ENCODE peak calls at places on chromosomes 3 and 15, in four cellular contexts. V, H, D and K are unnamed samples. For H3K9me3, the result is how much of the 10 kb centered on the place peaks cover.

GRCh38 chr15:89647191-89647851 is 7.9 kb downstream of the KIF7 start:
- DNase-seq in V (peak), H (peak), D (peak), K (no peak)

GRCh38 chr15:69610858-69611257 is 158.2 kb downstream of the RPLP1 start:
- DNase-seq in V (no peak), H (no peak), D (no peak), K (no peak)

GRCh38 chr3:61521229-61521628 is 40.1 kb upstream of the PTPRG start:
- DNase-seq in V (no peak), H (no peak), D (no peak), K (peak)

GRCh38 chr3:23341147-23341838 is 138.2 kb downstream of the UBE2E2 start:
- DNase-seq in V (no peak), H (no peak), D (no peak), K (peak)

GRCh38 chr3:188174309-188175044 is 20.5 kb downstream of the LPP start:
- DNase-seq in V (no peak), H (no peak), D (no peak), K (no peak)

GRCh38 chr3:177427540-177427939 is 230.3 kb upstream of the TBL1XR1 start:
- DNase-seq in V (peak), H (no peak), D (no peak), K (no peak)

GRCh38 chr15:47719730-47720129 is 2.4 kb downstream of the SEMA6D start:
- DNase-seq in V (no peak), H (no peak), D (no peak), K (no peak)

GRCh38 chr15:69813881-69814280 is 283.8 kb downstream of the TLE3 start:
- DNase-seq in V (no peak), H (no peak), D (no peak), K (no peak)

GRCh38 chr15:77901251-77901881 is 176.1 kb downstream of the TBC1D2B start:
- DNase-seq in V (no peak), H (no peak), D (no peak), K (no peak)

GRCh38 chr15:27844018-27844666 is 255.0 kb downstream of the OCA2 start:
- DNase-seq in V (peak), H (no peak), D (no peak), K (no peak)

GRCh38 chr3:192597511-192597910 is 129.8 kb downstream of the FGF12 start:
- DNase-seq in V (no peak), H (no peak), D (no peak), K (no peak)

GRCh38 chr3:113153499-113154107 is 57.8 kb upstream of the BOC start:
- DNase-seq in V (no peak), H (no peak), D (no peak), K (peak)

GRCh38 chr3:143629726-143630125 is 218.5 kb downstream of the SLC9A9 start:
- DNase-seq in V (no peak), H (no peak), D (no peak), K (no peak)

GRCh38 chr3:24401090-24401810 is 93.4 kb downstream of the THRB start:
- DNase-seq in V (no peak), H (no peak), D (no peak), K (no peak)

GRCh38 chr3:128560768-128561167 is 67.8 kb upstream of the GATA2 start:
- DNase-seq in V (no peak), H (no peak), D (no peak), K (no peak)

GRCh38 chr3:24271228-24271627 is 223.4 kb downstream of the THRB start:
- DNase-seq in V (no peak), H (no peak), D (no peak), K (no peak)

GRCh38 chr3:138081371-138082084 is 33.9 kb downstream of the DZIP1L start:
- DNase-seq in V (peak), H (no peak), D (no peak), K (no peak)

GRCh38 chr3:177589921-177590336 is 392.6 kb upstream of the TBL1XR1 start:
- DNase-seq in V (peak), H (no peak), D (peak), K (no peak)

GRCh38 chr15:57312323-57313133 is 63.8 kb upstream of the CGNL1 start:
- DNase-seq in V (no peak), H (peak), D (no peak), K (no peak)

GRCh38 chr3:50806806-50807205 is 132.1 kb downstream of the DOCK3 start:
- DNase-seq in V (no peak), H (no peak), D (peak), K (no peak)

GRCh38 chr3:100710355-100711198 is 1.3 kb downstream of the TFG start:
- DNase-seq in V (peak), H (peak), D (peak), K (peak)

GRCh38 chr3:151866711-151867410 is 6.6 kb upstream of the SUCNR1 start:
- DNase-seq in V (no peak), H (no peak), D (no peak), K (no peak)
- H3K9me3 ChIP-seq in V (under half), H (under half), D (under half), K (under half)

DNA sequence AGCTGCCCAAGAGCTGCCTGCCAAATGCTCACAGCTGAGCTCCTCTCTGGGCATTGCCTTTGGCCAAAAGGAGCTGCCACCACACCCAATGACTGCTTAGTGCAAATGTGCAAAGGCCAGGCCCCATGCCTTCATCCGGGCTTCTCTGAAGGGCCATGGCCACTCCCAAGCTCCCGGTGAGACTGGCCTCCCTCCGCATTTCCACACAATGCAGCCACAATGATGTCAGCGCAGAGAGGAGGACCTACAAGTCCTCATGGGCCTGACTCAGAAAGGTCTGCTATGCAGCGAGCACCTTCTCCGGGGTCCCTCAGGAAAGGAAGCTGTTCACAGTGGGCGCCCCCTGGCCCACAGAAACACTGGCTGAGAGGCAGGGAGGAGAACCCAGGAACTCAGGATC is 12.7 kb downstream of the OXTR start:
- DNase-seq in V (peak), H (no peak), D (no peak), K (no peak)
- TF ChIP-seq ELK1 in V (no peak), H (no peak), D (no peak), K (no peak)

GRCh38 chr3:54600441-54601204 is 327.2 kb downstream of the LRTM1 start:
- DNase-seq in V (no peak), H (no peak), D (no peak), K (no peak)
- H3K9me3 ChIP-seq in V (under half), H (under half), D (under half), K (under half)

GRCh38 chr3:65616563-65616962 is 422.2 kb downstream of the MAGI1 start:
- DNase-seq in V (no peak), H (no peak), D (no peak), K (no peak)

GRCh38 chr3:65618599-65618998 is 420.1 kb downstream of the MAGI1 start:
- DNase-seq in V (no peak), H (no peak), D (no peak), K (no peak)

GRCh38 chr3:65617209-65617608 is 421.5 kb downstream of the MAGI1 start:
- DNase-seq in V (no peak), H (peak), D (no peak), K (no peak)

GRCh38 chr3:65617787-65618186 is 420.9 kb downstream of the MAGI1 start:
- DNase-seq in V (no peak), H (peak), D (no peak), K (no peak)

GRCh38 chr3:65619391-65620298 is 419.1 kb downstream of the MAGI1 start:
- DNase-seq in V (peak), H (peak), D (no peak), K (no peak)
- TF ChIP-seq ELK1 in V (no peak), H (no peak), D (no peak), K (no peak)

GRCh38 chr15:95457520-95457919 is 873.0 kb upstream of the NR2F2 start:
- DNase-seq in V (no peak), H (no peak), D (no peak), K (no peak)
- H3K9me3 ChIP-seq in V (under half), H (under half), D (under half), K (under half)

GRCh38 chr3:196990654-196991053 is 22.0 kb upstream of the PIGZ start:
- DNase-seq in V (no peak), H (no peak), D (no peak), K (no peak)
- TF ChIP-seq ELK1 in V (no peak), H (no peak), D (no peak), K (no peak)

GRCh38 chr15:43007551-43007950 is 87.0 kb upstream of the TTBK2 start:
- DNase-seq in V (no peak), H (no peak), D (no peak), K (no peak)
- H3K9me3 ChIP-seq in V (under half), H (under half), D (under half), K (under half)

DNA sequence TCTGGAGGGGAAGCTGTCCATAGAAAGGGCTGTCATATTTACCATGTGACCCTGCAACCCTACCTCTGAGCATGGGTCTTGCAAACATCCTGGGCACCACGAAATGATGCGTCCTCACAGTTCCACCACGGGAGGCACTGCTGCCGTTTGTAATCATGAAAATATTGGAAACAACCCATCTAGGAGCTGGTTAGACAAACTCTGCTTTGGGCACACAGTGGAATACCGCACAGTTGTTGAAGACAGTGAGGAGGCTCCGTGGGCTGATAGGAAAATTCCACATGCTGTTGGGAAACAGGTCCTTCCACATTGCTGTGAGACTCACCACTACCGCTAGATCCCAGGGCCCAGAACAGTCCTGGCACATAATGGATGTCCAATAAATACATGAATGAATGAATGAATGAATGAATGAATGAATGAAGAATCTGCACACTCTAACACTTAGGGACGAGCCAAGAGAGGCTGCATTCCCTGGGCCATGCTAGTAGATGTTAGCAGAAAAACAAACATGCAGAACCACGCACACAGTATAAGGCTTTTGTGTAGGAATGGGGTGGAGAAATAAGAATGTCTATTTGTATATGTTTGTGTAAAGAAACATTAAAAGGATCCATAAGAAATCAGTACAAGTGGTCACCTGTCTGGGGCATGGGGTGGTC is 40.6 kb downstream of the TPRA1 start:
- DNase-seq in V (no peak), H (no peak), D (peak), K (no peak)
- TF ChIP-seq ELK1 in V (no peak), H (no peak), D (no peak), K (no peak)